ENCODE peak calls at places on chromosomes 11 and 22, in five cellular contexts. Z is SJSA1, P is IMR-90, S is fibroblast of lung, G is GM23248. Y is an unnamed sample.
A peak's percentile ranks its signal among the peaks of the same experiment; 100 is the strongest.

GRCh38 chr11:30818721-30819120 is 232.6 kb upstream of the MPPED2 start:
- DNase-seq in P (no peak), Z (no peak), G (no peak), S (no peak), Y (no peak)

GRCh38 chr11:117817213-117818035 is 7.1 kb downstream of the FXYD2 start:
- DNase-seq in Z (peak; percentile 48), G (peak; percentile 66), S (peak; percentile 78), P (peak; percentile 65), Y (peak; percentile 83)

GRCh38 chr11:33016654-33017053 is 976 bp downstream of the DEPDC7 start:
- DNase-seq in P (no peak), Z (no peak), S (no peak), G (peak; percentile 19), Y (no peak)

GRCh38 chr11:125190549-125190948 is 26.0 kb downstream of the PKNOX2 start:
- DNase-seq in S (no peak), Z (no peak), G (no peak), P (no peak), Y (no peak)

GRCh38 chr11:55457641-55458040 is 89.9 kb downstream of the OR4A15 start:
- DNase-seq in Z (peak; percentile 1), P (no peak), G (no peak), S (no peak), Y (no peak)

GRCh38 chr11:123261345-123262106 is 66.5 kb upstream of the CLMP start:
- DNase-seq in P (peak; percentile 67), S (peak; percentile 71), G (peak; percentile 91), Z (peak; percentile 34), Y (peak; percentile 57)

GRCh38 chr11:10497371-10498021 is 42.4 kb downstream of the AMPD3 start:
- DNase-seq in Z (no peak), S (no peak), P (no peak), G (no peak), Y (no peak)

GRCh38 chr22:37623075-37624016 is 14.7 kb downstream of the GGA1 start:
- DNase-seq in Z (peak; percentile 58), P (peak; percentile 43), G (peak; percentile 65), S (peak; percentile 57), Y (no peak)

GRCh38 chr22:23110190-23110921 is 31.4 kb downstream of the RSPH14 start:
- DNase-seq in G (no peak), P (no peak), Z (no peak), S (no peak), Y (no peak)

GRCh38 chr11:13465909-13466371 is 2.9 kb upstream of the BTBD10 start:
- DNase-seq in Z (peak; percentile 47), S (peak; percentile 64), P (peak; percentile 55), G (peak; percentile 54), Y (peak; percentile 35)

GRCh38 chr11:119567667-119568582 is 145.0 kb upstream of the THY1 start:
- DNase-seq in P (peak; percentile 85), S (peak; percentile 85), G (peak; percentile 93), Z (peak; percentile 54), Y (peak; percentile 70)

GRCh38 chr11:96741068-96741467 is 351.3 kb downstream of the JRKL start:
- DNase-seq in S (peak; percentile 8), Z (no peak), G (peak; percentile 61), P (peak; percentile 22), Y (no peak)

GRCh38 chr22:45072322-45072903 is 62.6 kb upstream of the PHF21B start:
- DNase-seq in P (peak; percentile 81), Z (peak; percentile 72), S (peak; percentile 48), G (peak; percentile 93), Y (peak; percentile 54)

GRCh38 chr22:31947296-31947695 is 3.0 kb downstream of the YWHAH start:
- DNase-seq in G (no peak), Z (no peak), S (no peak), P (no peak), Y (no peak)

GRCh38 chr11:78228467-78228866 is 39.7 kb downstream of the USP35 start:
- DNase-seq in Z (peak; percentile 3), P (peak; percentile 55), S (peak; percentile 65), G (peak; percentile 66), Y (peak; percentile 28)

GRCh38 chr22:37228106-37229011 is 15.7 kb downstream of the RAC2 start:
- DNase-seq in S (no peak), G (peak; percentile 53), Z (peak; percentile 11), P (peak; percentile 27), Y (no peak)

GRCh38 chr11:122814401-122814800 is 23.9 kb upstream of the CRTAM start:
- DNase-seq in P (no peak), Z (no peak), S (no peak), G (no peak), Y (no peak)

GRCh38 chr11:75351541-75352416 is at the start of gene ARRB1:
- DNase-seq in G (peak; percentile 71), S (peak; percentile 61), P (no peak), Z (no peak), Y (peak; percentile 6)

GRCh38 chr22:47397673-47398072 is 635.2 kb downstream of the TBC1D22A start:
- DNase-seq in P (no peak), S (no peak), G (no peak), Z (no peak), Y (no peak)

GRCh38 chr11:73011126-73011817 is 130.8 kb downstream of the FCHSD2 start:
- DNase-seq in Z (no peak), P (no peak), S (no peak), G (no peak), Y (no peak)

GRCh38 chr11:76025068-76025467 is 181.2 kb downstream of the WNT11 start:
- DNase-seq in G (peak; percentile 66), Z (peak; percentile 14), S (peak; percentile 73), P (peak; percentile 95), Y (peak; percentile 84)

GRCh38 chr22:16933274-16933923 is 74.6 kb downstream of the GAB4 start:
- DNase-seq in Z (no peak), P (no peak), G (no peak), S (no peak), Y (no peak)

GRCh38 chr22:46087816-46088277 is 62.5 kb upstream of the PPARA start:
- DNase-seq in Z (peak; percentile 89), G (peak; percentile 96), P (peak; percentile 86), S (peak; percentile 95), Y (peak; percentile 90)

GRCh38 chr11:14340721-14341120 is 18.3 kb downstream of the RRAS2 start:
- DNase-seq in G (no peak), P (no peak), Z (no peak), S (no peak), Y (no peak)

GRCh38 chr11:11211888-11212287 is 141.2 kb downstream of the CSNK2A3 start:
- DNase-seq in S (no peak), G (no peak), P (no peak), Z (no peak), Y (no peak)

GRCh38 chr11:79296113-79296512 is 144.7 kb downstream of the TENM4 start:
- DNase-seq in G (no peak), Z (no peak), P (no peak), S (no peak), Y (no peak)

GRCh38 chr22:36797334-36797733 is 19.5 kb downstream of the PVALB start:
- DNase-seq in P (no peak), G (no peak), Z (no peak), S (no peak), Y (no peak)

GRCh38 chr22:27032121-27032761 is 374.9 kb downstream of the MIAT start:
- DNase-seq in Z (peak; percentile 21), G (peak; percentile 27), S (no peak), P (no peak), Y (no peak)
- H3K4me3 ChIP-seq in Z (no peak overlapping the region), G (no peak overlapping the region), S (no peak overlapping the region), P (no peak overlapping the region), Y (no peak overlapping the region)

GRCh38 chr11:111411456-111411855 is 32.4 kb upstream of the POU2AF1 start:
- DNase-seq in G (no peak), S (no peak), Z (no peak), P (no peak), Y (no peak)
- H3K27me3 ChIP-seq in G (peaks cover 43% of the 10 kb centered on the region), S (peaks cover 13% of the 10 kb centered on the region), Z (no peaks in the 10 kb centered on the region), P (peaks cover 46% of the 10 kb centered on the region), Y (no peaks in the 10 kb centered on the region)

GRCh38 chr11:60867871-60868681 is 734 bp downstream of the ZP1 start:
- DNase-seq in P (no peak), S (no peak), G (no peak), Z (no peak), Y (no peak)
- H3K4me3 ChIP-seq in P (no peak overlapping the region), S (no peak overlapping the region), G (no peak overlapping the region), Z (no peak overlapping the region), Y (no peak overlapping the region)

DNA sequence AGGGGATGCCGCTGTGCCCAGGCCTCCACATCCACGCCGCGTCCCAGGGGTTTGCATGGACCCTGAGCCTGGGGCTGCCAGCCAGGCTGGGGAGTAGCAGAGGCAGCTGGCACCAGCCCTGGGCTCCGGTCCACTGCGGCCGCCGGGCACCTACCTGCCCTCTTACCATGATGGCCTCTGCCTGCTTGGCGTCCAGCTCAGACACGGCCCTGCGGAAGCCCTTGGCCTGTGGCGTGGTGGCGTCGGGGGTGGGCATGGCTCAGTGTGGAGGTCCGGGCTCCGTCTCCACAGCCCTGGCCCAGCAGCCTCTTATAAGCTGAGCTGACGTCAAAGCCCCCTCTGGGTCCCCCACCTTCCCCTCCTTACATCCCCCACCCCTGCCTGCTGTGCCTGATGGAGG is at the start of gene TH:
- DNase-seq in P (no peak), G (no peak), S (no peak), Z (no peak), Y (no peak)
- H3K27me3 ChIP-seq in P (peaks cover 11% of the 10 kb centered on the region), G (peaks cover 11% of the 10 kb centered on the region), S (no peaks in the 10 kb centered on the region), Z (peaks cover 53% of the 10 kb centered on the region), Y (peaks cover 3% of the 10 kb centered on the region)

DNA sequence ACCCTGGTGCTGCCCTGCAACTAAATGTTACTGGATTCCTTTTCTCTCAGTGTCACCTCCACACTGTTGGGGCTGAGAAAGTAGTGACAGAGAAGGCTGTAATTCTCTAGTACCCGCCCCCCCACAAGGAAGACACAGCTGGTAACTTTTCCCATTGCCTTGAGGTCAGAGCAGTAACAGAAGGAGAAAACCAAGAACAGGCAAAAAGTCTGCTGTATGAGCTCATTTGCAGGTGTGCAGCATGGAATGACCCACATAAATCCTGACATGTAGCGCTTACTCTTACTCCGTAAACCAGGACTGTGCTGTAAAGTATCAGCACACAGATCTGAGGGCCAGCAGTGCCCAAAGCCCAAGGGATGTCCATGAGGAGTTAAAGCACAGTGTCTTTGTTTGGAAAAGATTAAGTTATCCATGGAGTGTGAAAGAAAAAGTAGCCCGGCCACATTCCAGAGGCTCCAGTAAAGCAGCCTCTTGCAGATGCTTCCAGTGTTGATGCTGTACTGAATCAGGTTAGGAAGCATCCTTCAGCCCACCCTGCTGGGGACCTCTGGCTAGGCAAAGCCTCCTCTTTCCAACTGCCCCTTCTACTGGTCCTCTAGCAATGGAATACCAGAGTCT is 120.6 kb downstream of the PLEKHA7 start:
- DNase-seq in P (no peak), G (no peak), S (no peak), Z (no peak), Y (no peak)
- H3K4me3 ChIP-seq in P (no peak overlapping the region), G (no peak overlapping the region), S (no peak overlapping the region), Z (no peak overlapping the region), Y (no peak overlapping the region)

DNA sequence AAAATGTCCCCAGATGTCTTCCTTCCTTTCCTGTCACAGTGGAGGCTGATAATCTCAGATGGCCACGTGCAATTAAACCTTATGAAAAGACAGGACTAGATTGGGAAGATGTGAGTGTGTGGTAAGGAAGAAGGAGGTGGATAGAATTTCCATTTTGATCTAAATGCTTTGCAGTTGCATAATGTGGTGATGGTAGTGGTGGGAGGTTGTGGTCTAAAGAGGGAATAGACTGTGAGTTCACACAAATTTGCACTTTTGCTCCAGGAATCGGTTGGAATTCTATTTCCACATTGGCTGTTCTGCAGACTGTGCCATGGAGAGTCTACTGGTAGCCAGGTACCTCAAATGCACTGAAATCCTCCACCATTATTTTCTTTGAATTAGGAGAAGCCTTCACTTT is 93.3 kb downstream of the ZBTB16 start:
- DNase-seq in Z (no peak), G (no peak), P (no peak), S (no peak), Y (no peak)
- H3K27me3 ChIP-seq in Z (no peaks in the 10 kb centered on the region), G (peaks cover 19% of the 10 kb centered on the region), P (peaks cover 41% of the 10 kb centered on the region), S (peaks cover 3% of the 10 kb centered on the region), Y (peaks cover 4% of the 10 kb centered on the region)